ENCODE peak calls at places on chromosome 10, in six cellular contexts. P, O, X, K, U and W are unnamed samples.

GRCh38 chr10:18164093-18164492 is 23.9 kb downstream of the CACNB2 start:
- DNase-seq in P (no peak), O (no peak), X (no peak), K (no peak), U (no peak), W (no peak)

GRCh38 chr10:12489806-12490205 is 140.5 kb downstream of the CAMK1D start:
- DNase-seq in P (no peak), O (no peak), X (no peak), K (no peak), U (no peak), W (no peak)

GRCh38 chr10:53379951-53380350 is 607.4 kb upstream of the MBL2 start:
- DNase-seq in P (no peak), O (no peak), X (no peak), K (no peak), U (no peak), W (no peak)

GRCh38 chr10:110487411-110488123 is 10.1 kb upstream of the DUSP5 start:
- DNase-seq in P (no peak), O (no peak), X (no peak), K (no peak), U (no peak), W (no peak)

GRCh38 chr10:46520941-46521340 is 35.5 kb downstream of the GPRIN2 start:
- DNase-seq in P (no peak), O (peak), X (no peak), K (peak), U (no peak), W (no peak)

GRCh38 chr10:100509241-100509640 is 10.4 kb downstream of the SEC31B start:
- DNase-seq in P (no peak), O (no peak), X (no peak), K (no peak), U (no peak), W (no peak)

GRCh38 chr10:21372651-21373410 is 152.7 kb downstream of the SKIDA1 start:
- DNase-seq in P (no peak), O (no peak), X (peak), K (no peak), U (peak), W (peak)

GRCh38 chr10:7193369-7193768 is 217.5 kb downstream of the SFMBT2 start:
- DNase-seq in P (no peak), O (no peak), X (no peak), K (no peak), U (no peak), W (no peak)

GRCh38 chr10:51297438-51297837 is 223.2 kb downstream of the PRKG1 start:
- DNase-seq in P (no peak), O (no peak), X (no peak), K (no peak), U (no peak), W (no peak)

GRCh38 chr10:88787463-88787862 is 15.1 kb upstream of the LIPM start:
- DNase-seq in P (no peak), O (no peak), X (no peak), K (no peak), U (no peak), W (no peak)

GRCh38 chr10:61472090-61472674 is 19.0 kb upstream of the TMEM26 start:
- DNase-seq in P (no peak), O (no peak), X (no peak), K (no peak), U (no peak), W (no peak)

GRCh38 chr10:22437620-22438588 is 92.6 kb downstream of the SPAG6 start:
- DNase-seq in P (no peak), O (no peak), X (no peak), K (no peak), U (peak), W (peak)

GRCh38 chr10:24383681-24384106 is 174.8 kb downstream of the KIAA1217 start:
- DNase-seq in P (no peak), O (no peak), X (peak), K (peak), U (peak), W (peak)

GRCh38 chr10:118002581-118002980 is 44.2 kb downstream of the RAB11FIP2 start:
- DNase-seq in P (peak), O (no peak), X (no peak), K (no peak), U (no peak), W (no peak)

GRCh38 chr10:1074748-1075358 is 18.7 kb downstream of the WDR37 start:
- DNase-seq in P (no peak), O (no peak), X (no peak), K (no peak), U (no peak), W (no peak)
- TF ChIP-seq CTCF in P (no peak), O (peak), X (peak), K (no peak), U (no peak), W (peak)

GRCh38 chr10:70669015-70669414 is 3.3 kb upstream of the ADAMTS14 start:
- DNase-seq in P (no peak), O (no peak), X (no peak), K (no peak), U (no peak), W (no peak)

GRCh38 chr10:70669732-70670317 is 2.5 kb upstream of the ADAMTS14 start:
- DNase-seq in P (no peak), O (peak), X (no peak), K (no peak), U (no peak), W (no peak)

GRCh38 chr10:70668454-70668970 is 3.8 kb upstream of the ADAMTS14 start:
- DNase-seq in P (no peak), O (no peak), X (no peak), K (no peak), U (no peak), W (no peak)

GRCh38 chr10:70664702-70665195 is 7.6 kb upstream of the ADAMTS14 start:
- DNase-seq in P (no peak), O (peak), X (no peak), K (peak), U (no peak), W (no peak)

GRCh38 chr10:70666960-70667798 is 5.1 kb upstream of the ADAMTS14 start:
- DNase-seq in P (no peak), O (peak), X (no peak), K (no peak), U (no peak), W (no peak)
- TF ChIP-seq CTCF in P (no peak), O (no peak), X (no peak), K (no peak), U (no peak), W (no peak)

GRCh38 chr10:123272171-123272570 is 118.0 kb downstream of the BUB3 start:
- DNase-seq in P (no peak), O (no peak), X (no peak), K (no peak), U (no peak), W (no peak)
- TF ChIP-seq CTCF in P (no peak), O (no peak), X (peak), K (no peak), U (no peak), W (no peak)

GRCh38 chr10:85548038-85548437 is 818.6 kb downstream of the GRID1 start:
- DNase-seq in P (no peak), O (no peak), X (peak), K (no peak), U (peak), W (no peak)
- TF ChIP-seq CTCF in P (no peak), O (peak), X (peak), K (peak), U (peak), W (no peak)

DNA sequence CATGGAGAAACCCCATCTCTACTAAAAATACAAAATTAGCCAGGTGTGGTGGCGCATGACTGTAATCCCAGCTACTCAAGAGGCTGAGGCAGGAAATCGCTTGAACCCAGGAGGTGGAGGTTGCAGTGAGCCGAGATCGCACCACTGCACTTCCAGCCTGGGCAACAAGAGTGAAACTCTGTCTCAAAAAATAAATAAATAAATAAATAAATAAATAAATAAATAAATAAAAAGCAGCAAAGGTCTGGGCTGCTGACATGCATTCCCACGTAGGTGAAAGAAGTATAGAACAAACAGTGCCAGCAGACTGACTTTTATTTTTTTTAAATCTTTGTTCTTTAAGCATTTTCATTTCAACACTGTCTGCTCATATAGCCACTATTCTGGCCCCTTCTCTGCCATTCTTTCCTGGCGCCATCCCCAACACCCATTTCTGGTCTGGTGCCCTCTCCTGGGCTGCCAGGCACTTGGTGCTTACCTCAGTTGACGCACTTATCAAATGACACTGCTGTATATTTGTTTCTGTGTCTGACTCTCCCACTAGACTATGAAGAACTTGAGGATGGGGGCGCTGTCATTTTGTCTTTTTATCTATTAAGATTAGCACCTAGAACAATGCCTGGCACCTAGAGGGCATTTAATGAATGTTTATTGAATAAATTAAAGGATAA is 15.6 kb downstream of the FAM107B start:
- DNase-seq in P (no peak), O (no peak), X (no peak), K (no peak), U (no peak), W (no peak)
- TF ChIP-seq CTCF in P (no peak), O (peak), X (peak), K (no peak), U (no peak), W (no peak)

GRCh38 chr10:35552622-35553342 is 52.4 kb upstream of the GJD4 start:
- DNase-seq in P (no peak), O (no peak), X (no peak), K (no peak), U (no peak), W (no peak)

GRCh38 chr10:35542303-35542702 is 62.8 kb upstream of the GJD4 start:
- DNase-seq in P (no peak), O (no peak), X (no peak), K (no peak), U (no peak), W (no peak)

GRCh38 chr10:35545079-35545657 is 60.0 kb upstream of the GJD4 start:
- DNase-seq in P (no peak), O (no peak), X (no peak), K (no peak), U (no peak), W (no peak)

GRCh38 chr10:35545878-35546631 is 59.1 kb upstream of the GJD4 start:
- DNase-seq in P (no peak), O (no peak), X (no peak), K (no peak), U (no peak), W (no peak)

GRCh38 chr10:35546824-35547225 is 58.3 kb upstream of the GJD4 start:
- DNase-seq in P (no peak), O (no peak), X (no peak), K (no peak), U (no peak), W (no peak)
- TF ChIP-seq CTCF in P (no peak), O (peak), X (no peak), K (no peak), U (no peak), W (no peak)